ENCODE peak calls at places on chromosomes 12 and 14, in four cellular contexts. N, V, J and L are unnamed samples.

GRCh38 chr14:45199246-45199645 is 53.8 kb downstream of the MIS18BP1 start:
- DNase-seq in N (no peak), V (no peak), J (no peak), L (no peak)

GRCh38 chr12:123141615-123142517 is 9.0 kb downstream of the PITPNM2 start:
- DNase-seq in N (no peak), V (no peak), J (peak), L (no peak)

GRCh38 chr14:50303744-50304471 is 8.1 kb downstream of the L2HGDH start:
- DNase-seq in N (peak), V (no peak), J (peak), L (no peak)

GRCh38 chr12:128852885-128853284 is 393 bp upstream of the GLT1D1 start:
- DNase-seq in N (no peak), V (no peak), J (no peak), L (no peak)

GRCh38 chr12:66647034-66647691 is 31.7 kb downstream of the GRIP1 start:
- DNase-seq in N (no peak), V (no peak), J (no peak), L (no peak)

GRCh38 chr12:118436986-118437385 is 60.6 kb downstream of the SUDS3 start:
- DNase-seq in N (no peak), V (no peak), J (no peak), L (no peak)

GRCh38 chr12:50948798-50949197 is 3.5 kb upstream of the HIGD1C start:
- DNase-seq in N (no peak), V (no peak), J (no peak), L (no peak)

GRCh38 chr14:74658535-74659130 is 46.6 kb upstream of the LTBP2 start:
- DNase-seq in N (no peak), V (no peak), J (no peak), L (no peak)

GRCh38 chr12:8849785-8850184 is 27.4 kb downstream of the A2ML1 start:
- DNase-seq in N (no peak), V (no peak), J (no peak), L (no peak)

GRCh38 chr14:69260979-69261605 is 1.1 kb downstream of the GALNT16 start:
- DNase-seq in N (peak), V (no peak), J (no peak), L (peak)

GRCh38 chr12:125954362-125954761 is 889.1 kb downstream of the AACS start:
- DNase-seq in N (no peak), V (no peak), J (no peak), L (no peak)

GRCh38 chr12:123085730-123086487 is 65.0 kb downstream of the PITPNM2 start:
- DNase-seq in N (no peak), V (no peak), J (peak), L (no peak)

GRCh38 chr12:13090054-13090453 is 13.4 kb downstream of the GSG1 start:
- DNase-seq in N (no peak), V (no peak), J (no peak), L (no peak)

GRCh38 chr14:61559641-61560201 is 135.6 kb upstream of the HIF1A start:
- DNase-seq in N (peak), V (no peak), J (peak), L (no peak)

GRCh38 chr14:23494223-23494622 is 24.7 kb downstream of the NGDN start:
- DNase-seq in N (no peak), V (no peak), J (peak), L (peak)

GRCh38 chr12:105330938-105331804 is 680 bp downstream of the C12orf75 start:
- DNase-seq in N (no peak), V (no peak), J (no peak), L (peak)

GRCh38 chr12:46915861-46916260 is 90.1 kb upstream of the SLC38A4 start:
- DNase-seq in N (no peak), V (no peak), J (no peak), L (no peak)
- TF ChIP-seq ETV6 in N (no peak), V (no peak), J (no peak), L (no peak)

GRCh38 chr12:52903855-52904508 is 894 bp downstream of the KRT8 start:
- DNase-seq in N (peak), V (peak), J (peak), L (peak)
- TF ChIP-seq ETV6 in N (no peak), V (no peak), J (no peak), L (no peak)

GRCh38 chr12:130959632-130960031 is 5.9 kb downstream of the ADGRD1 start:
- DNase-seq in N (no peak), V (no peak), J (no peak), L (no peak)

GRCh38 chr12:130957304-130957621 is 3.6 kb downstream of the ADGRD1 start:
- DNase-seq in N (no peak), V (no peak), J (no peak), L (no peak)

GRCh38 chr12:130960787-130961186 is 7.1 kb downstream of the ADGRD1 start:
- DNase-seq in N (no peak), V (no peak), J (no peak), L (no peak)

GRCh38 chr12:130956456-130957303 is 3.0 kb downstream of the ADGRD1 start:
- DNase-seq in N (no peak), V (no peak), J (no peak), L (no peak)

GRCh38 chr12:130958557-130959140 is 4.9 kb downstream of the ADGRD1 start:
- DNase-seq in N (no peak), V (no peak), J (no peak), L (no peak)
- TF ChIP-seq ETV6 in N (no peak), V (no peak), J (no peak), L (no peak)

GRCh38 chr12:49133014-49133413 is 1.8 kb upstream of the TUBA1B start:
- DNase-seq in N (no peak), V (no peak), J (no peak), L (no peak)

GRCh38 chr12:49138999-49139398 is 7.8 kb upstream of the TUBA1B start:
- DNase-seq in N (no peak), V (no peak), J (no peak), L (no peak)

GRCh38 chr12:49133590-49133989 is 2.4 kb upstream of the TUBA1B start:
- DNase-seq in N (no peak), V (no peak), J (no peak), L (no peak)

GRCh38 chr12:49137476-49137875 is 6.3 kb upstream of the TUBA1B start:
- DNase-seq in N (no peak), V (no peak), J (no peak), L (no peak)

GRCh38 chr12:49138587-49138986 is 7.4 kb upstream of the TUBA1B start:
- DNase-seq in N (peak), V (no peak), J (no peak), L (no peak)
- TF ChIP-seq ETV6 in N (no peak), V (no peak), J (no peak), L (no peak)

GRCh38 chr12:109870648-109871047 is 9.7 kb downstream of the GLTP start:
- DNase-seq in N (no peak), V (no peak), J (no peak), L (no peak)
- TF ChIP-seq ETV6 in N (no peak), V (no peak), J (no peak), L (no peak)